ENCODE peak calls at places on chromosomes 12 and 14, in eight cellular contexts. O, J, N, X, Q, A, Z and F are unnamed samples.

GRCh38 chr14:37343307-37344094 is 145.8 kb downstream of the MIPOL1 start:
- DNase-seq in Z (no peak), O (no peak), J (peak; percentile 52), X (no peak), Q (no peak), N (no peak), A (peak; percentile 6), F (no peak)

GRCh38 chr12:65935906-65936528 is 111.7 kb downstream of the HMGA2 start:
- DNase-seq in Z (no peak), N (no peak), J (peak; percentile 97), O (no peak), A (no peak), Q (no peak), X (no peak), F (no peak)

GRCh38 chr14:105178069-105178867 is 2.8 kb downstream of the NUDT14 start:
- DNase-seq in A (no peak), Z (no peak), Q (no peak), O (no peak), X (no peak), N (no peak), J (no peak), F (no peak)

GRCh38 chr12:71967176-71967575 is 28.5 kb downstream of the TPH2 start:
- DNase-seq in X (no peak), A (peak; percentile 28), N (no peak), J (no peak), O (no peak), Q (no peak), Z (no peak), F (no peak)

GRCh38 chr12:32309811-32310755 is 89.3 kb upstream of the FGD4 start:
- DNase-seq in Z (no peak), N (no peak), J (peak; percentile 38), X (no peak), O (no peak), Q (no peak), A (no peak), F (no peak)

GRCh38 chr14:56423591-56423991 is 156.0 kb upstream of the TMEM260 start:
- DNase-seq in X (no peak), J (no peak), Z (no peak), N (no peak), O (no peak), Q (no peak), A (peak; percentile 63), F (no peak)

GRCh38 chr14:95482967-95483842 is 33.2 kb downstream of the SYNE3 start:
- DNase-seq in O (no peak), X (no peak), J (peak; percentile 98), Z (no peak), N (peak; percentile 88), Q (no peak), A (peak; percentile 93), F (no peak)

GRCh38 chr12:53624453-53624852 is 1.7 kb downstream of the ATF7 start:
- DNase-seq in Z (no peak), Q (no peak), X (no peak), J (no peak), N (no peak), A (no peak), O (no peak), F (no peak)

GRCh38 chr12:131736807-131737484 is 26.1 kb downstream of the SFSWAP start:
- DNase-seq in X (no peak), Z (peak; percentile 78), A (no peak), N (peak; percentile 72), O (no peak), Q (no peak), J (peak; percentile 29), F (no peak)

GRCh38 chr12:77847665-77848431 is 17.2 kb downstream of the NAV3 start:
- DNase-seq in Q (no peak), X (no peak), J (peak; percentile 90), Z (no peak), A (peak; percentile 79), O (no peak), N (peak; percentile 85), F (no peak)

GRCh38 chr12:93302331-93303229 is 75.1 kb upstream of the NUDT4 start:
- DNase-seq in A (peak; percentile 76), N (no peak), Q (no peak), J (peak; percentile 73), X (no peak), O (no peak), Z (no peak), F (no peak)

GRCh38 chr14:93135399-93135798 is 19.7 kb upstream of the ITPK1 start:
- DNase-seq in A (no peak), J (no peak), Q (no peak), N (no peak), Z (no peak), O (no peak), X (no peak), F (no peak)

GRCh38 chr12:11826607-11827006 is 177.1 kb downstream of the ETV6 start:
- DNase-seq in N (no peak), Z (no peak), O (no peak), A (no peak), Q (no peak), J (no peak), X (no peak), F (no peak)

GRCh38 chr14:25215607-25216006 is 165.7 kb upstream of the STXBP6 start:
- DNase-seq in N (no peak), X (no peak), Z (no peak), A (no peak), O (no peak), Q (no peak), J (no peak), F (no peak)

GRCh38 chr12:6765634-6766581 is at the start of gene PTMS:
- DNase-seq in Q (no peak), Z (peak; percentile 97), N (peak; percentile 93), X (peak; percentile 94), J (peak; percentile 81), A (peak; percentile 68), O (no peak), F (no peak)

GRCh38 chr14:52446355-52446754 is 106.0 kb downstream of the TXNDC16 start:
- DNase-seq in J (no peak), N (no peak), A (no peak), O (no peak), X (no peak), Q (no peak), Z (no peak), F (no peak)